ENCODE peak calls at places on chromosomes 2 and 18, in six cellular contexts. One of them, this sample, is unnamed.

GRCh38 chr2:49490710-49491109 is 336.4 kb upstream of the FSHR start:
- DNase-seq in GM23248: peak
- DNase-seq in fibroblast of lung: no peak
- DNase-seq in endothelial cell of umbilical vein: no peak
- DNase-seq in RWPE1: no peak
- DNase-seq in stimulated activated CD4-positive, alpha-beta T cell treated with anti-CD3 and anti-CD28 coated beads, Interleukin-15, amount 100 ng/mL, for 1 hour: no peak
- DNase-seq in this sample: no peak

GRCh38 chr2:157761520-157761919 is 114.6 kb downstream of the ACVR1 start:
- DNase-seq in RWPE1: no peak
- DNase-seq in GM23248: peak
- DNase-seq in stimulated activated CD4-positive, alpha-beta T cell treated with anti-CD3 and anti-CD28 coated beads, Interleukin-15, amount 100 ng/mL, for 1 hour: no peak
- DNase-seq in endothelial cell of umbilical vein: no peak
- DNase-seq in fibroblast of lung: peak
- DNase-seq in this sample: no peak

GRCh38 chr2:161905389-161906046 is 168.5 kb downstream of the DPP4 start:
- DNase-seq in endothelial cell of umbilical vein: peak
- DNase-seq in stimulated activated CD4-positive, alpha-beta T cell treated with anti-CD3 and anti-CD28 coated beads, Interleukin-15, amount 100 ng/mL, for 1 hour: no peak
- DNase-seq in GM23248: no peak
- DNase-seq in fibroblast of lung: peak
- DNase-seq in RWPE1: peak
- DNase-seq in this sample: no peak

GRCh38 chr2:128289439-128289838 is 29.2 kb downstream of the HS6ST1 start:
- DNase-seq in RWPE1: no peak
- DNase-seq in fibroblast of lung: no peak
- DNase-seq in endothelial cell of umbilical vein: peak
- DNase-seq in stimulated activated CD4-positive, alpha-beta T cell treated with anti-CD3 and anti-CD28 coated beads, Interleukin-15, amount 100 ng/mL, for 1 hour: no peak
- DNase-seq in GM23248: no peak
- DNase-seq in this sample: no peak

GRCh38 chr2:181394741-181395437 is 62.3 kb upstream of the ITGA4 start:
- DNase-seq in GM23248: no peak
- DNase-seq in endothelial cell of umbilical vein: no peak
- DNase-seq in stimulated activated CD4-positive, alpha-beta T cell treated with anti-CD3 and anti-CD28 coated beads, Interleukin-15, amount 100 ng/mL, for 1 hour: no peak
- DNase-seq in fibroblast of lung: no peak
- DNase-seq in RWPE1: no peak
- DNase-seq in this sample: no peak

GRCh38 chr2:12827721-12828120 is 111.0 kb downstream of the TRIB2 start:
- DNase-seq in GM23248: no peak
- DNase-seq in fibroblast of lung: no peak
- DNase-seq in stimulated activated CD4-positive, alpha-beta T cell treated with anti-CD3 and anti-CD28 coated beads, Interleukin-15, amount 100 ng/mL, for 1 hour: no peak
- DNase-seq in RWPE1: no peak
- DNase-seq in endothelial cell of umbilical vein: no peak
- DNase-seq in this sample: no peak

GRCh38 chr2:60991644-60992043 is 25.9 kb upstream of the PEX13 start:
- DNase-seq in GM23248: no peak
- DNase-seq in endothelial cell of umbilical vein: no peak
- DNase-seq in fibroblast of lung: no peak
- DNase-seq in RWPE1: no peak
- DNase-seq in stimulated activated CD4-positive, alpha-beta T cell treated with anti-CD3 and anti-CD28 coated beads, Interleukin-15, amount 100 ng/mL, for 1 hour: no peak
- DNase-seq in this sample: no peak

GRCh38 chr2:19299522-19299921 is 58.9 kb downstream of the OSR1 start:
- DNase-seq in stimulated activated CD4-positive, alpha-beta T cell treated with anti-CD3 and anti-CD28 coated beads, Interleukin-15, amount 100 ng/mL, for 1 hour: no peak
- DNase-seq in endothelial cell of umbilical vein: no peak
- DNase-seq in GM23248: no peak
- DNase-seq in RWPE1: no peak
- DNase-seq in fibroblast of lung: peak
- DNase-seq in this sample: no peak

GRCh38 chr2:43539991-43540860 is 55.6 kb downstream of the THADA start:
- DNase-seq in GM23248: peak
- DNase-seq in endothelial cell of umbilical vein: no peak
- DNase-seq in RWPE1: peak
- DNase-seq in stimulated activated CD4-positive, alpha-beta T cell treated with anti-CD3 and anti-CD28 coated beads, Interleukin-15, amount 100 ng/mL, for 1 hour: no peak
- DNase-seq in fibroblast of lung: peak
- DNase-seq in this sample: no peak

GRCh38 chr2:23468384-23469141 is 83.6 kb downstream of the KLHL29 start:
- DNase-seq in stimulated activated CD4-positive, alpha-beta T cell treated with anti-CD3 and anti-CD28 coated beads, Interleukin-15, amount 100 ng/mL, for 1 hour: no peak
- DNase-seq in fibroblast of lung: no peak
- DNase-seq in GM23248: no peak
- DNase-seq in endothelial cell of umbilical vein: no peak
- DNase-seq in RWPE1: no peak
- DNase-seq in this sample: no peak

GRCh38 chr2:1731963-1732768 is 12.1 kb downstream of the PXDN start:
- DNase-seq in GM23248: peak
- DNase-seq in fibroblast of lung: no peak
- DNase-seq in RWPE1: no peak
- DNase-seq in endothelial cell of umbilical vein: no peak
- DNase-seq in stimulated activated CD4-positive, alpha-beta T cell treated with anti-CD3 and anti-CD28 coated beads, Interleukin-15, amount 100 ng/mL, for 1 hour: no peak
- DNase-seq in this sample: no peak

GRCh38 chr18:79567481-79568147 is 112.0 kb upstream of the CTDP1 start:
- DNase-seq in stimulated activated CD4-positive, alpha-beta T cell treated with anti-CD3 and anti-CD28 coated beads, Interleukin-15, amount 100 ng/mL, for 1 hour: no peak
- DNase-seq in endothelial cell of umbilical vein: peak
- DNase-seq in GM23248: peak
- DNase-seq in RWPE1: peak
- DNase-seq in fibroblast of lung: peak
- DNase-seq in this sample: peak

GRCh38 chr18:58862404-58862803 is 2.3 kb upstream of the ZNF532 start:
- DNase-seq in fibroblast of lung: no peak
- DNase-seq in stimulated activated CD4-positive, alpha-beta T cell treated with anti-CD3 and anti-CD28 coated beads, Interleukin-15, amount 100 ng/mL, for 1 hour: no peak
- DNase-seq in GM23248: no peak
- DNase-seq in RWPE1: no peak
- DNase-seq in endothelial cell of umbilical vein: no peak
- DNase-seq in this sample: no peak

GRCh38 chr2:238863749-238864206 is 15.9 kb downstream of the TWIST2 start:
- DNase-seq in GM23248: no peak
- DNase-seq in endothelial cell of umbilical vein: no peak
- DNase-seq in RWPE1: no peak
- DNase-seq in fibroblast of lung: no peak
- DNase-seq in stimulated activated CD4-positive, alpha-beta T cell treated with anti-CD3 and anti-CD28 coated beads, Interleukin-15, amount 100 ng/mL, for 1 hour: no peak
- DNase-seq in this sample: no peak

GRCh38 chr2:236659758-236660150 is 90.1 kb downstream of the ACKR3 start:
- DNase-seq in stimulated activated CD4-positive, alpha-beta T cell treated with anti-CD3 and anti-CD28 coated beads, Interleukin-15, amount 100 ng/mL, for 1 hour: no peak
- DNase-seq in fibroblast of lung: peak
- DNase-seq in endothelial cell of umbilical vein: no peak
- DNase-seq in RWPE1: no peak
- DNase-seq in GM23248: peak
- DNase-seq in this sample: no peak

This sample was measured in dermis microvascular lymphatic vessel endothelial cell.